ENCODE peak calls at places on chromosomes 7 and 10, in six cellular contexts. L is HCT116, W is PC-3, S is astrocyte, Q is IMR-90, U is H1. X is an unnamed sample.

GRCh38 chr7:150378115-150378852 is 846 bp upstream of the ZNF775 start:
- DNase-seq in W (peak), L (peak), S (peak), Q (peak), U (peak), X (peak)

GRCh38 chr10:72200883-72201282 is 14.9 kb upstream of the ANAPC16 start:
- DNase-seq in W (no peak), S (no peak), U (no peak), Q (no peak), L (no peak), X (no peak)

GRCh38 chr10:51342381-51342780 is 268.1 kb downstream of the PRKG1 start:
- DNase-seq in W (peak), Q (peak), S (no peak), U (no peak), L (no peak), X (no peak)

GRCh38 chr7:99876933-99877332 is at the start of gene OR2AE1:
- DNase-seq in W (no peak), S (no peak), L (no peak), U (no peak), Q (no peak), X (no peak)

GRCh38 chr7:93646538-93646937 is 72.0 kb upstream of the CALCR start:
- DNase-seq in S (no peak), L (no peak), U (no peak), W (no peak), Q (no peak), X (no peak)

GRCh38 chr10:60747817-60748469 is 30.3 kb upstream of the CDK1 start:
- DNase-seq in U (no peak), W (no peak), L (no peak), Q (no peak), S (no peak), X (no peak)

GRCh38 chr10:125521721-125522680 is 161.0 kb downstream of the TEX36 start:
- DNase-seq in L (peak), S (no peak), W (peak), Q (no peak), U (peak), X (peak)

GRCh38 chr10:130471486-130471885 is 335.3 kb downstream of the GLRX3 start:
- DNase-seq in L (no peak), S (no peak), W (no peak), U (no peak), Q (no peak), X (no peak)

GRCh38 chr7:7851381-7851780 is 117.2 kb upstream of the GLCCI1 start:
- DNase-seq in S (peak), Q (no peak), L (no peak), W (no peak), U (no peak), X (no peak)

GRCh38 chr10:48605786-48606529 is 1.1 kb upstream of the ARHGAP22 start:
- DNase-seq in S (peak), U (peak), Q (peak), W (peak), L (no peak), X (peak)

GRCh38 chr7:26950854-26951253 is 86.5 kb upstream of the SKAP2 start:
- DNase-seq in Q (no peak), W (no peak), U (no peak), S (no peak), L (no peak), X (no peak)

GRCh38 chr7:30896783-30897617 is 14.7 kb upstream of the AQP1 start:
- DNase-seq in L (no peak), U (no peak), S (no peak), Q (no peak), W (no peak), X (no peak)

GRCh38 chr7:27205325-27206280 is 5.7 kb upstream of the HOXA13 start:
- DNase-seq in L (no peak), Q (no peak), S (no peak), W (peak), U (peak), X (peak)

GRCh38 chr7:35430547-35431153 is 176.8 kb upstream of the TBX20 start:
- DNase-seq in Q (no peak), S (no peak), L (peak), W (peak), U (peak), X (peak)

GRCh38 chr10:13272164-13272571 is 27.7 kb downstream of the PHYH start:
- DNase-seq in U (peak), W (no peak), L (no peak), S (peak), Q (peak), X (peak)

GRCh38 chr7:26616235-26616634 is 248.2 kb downstream of the SKAP2 start:
- DNase-seq in U (no peak), S (no peak), W (peak), Q (no peak), L (peak), X (no peak)

GRCh38 chr10:24957624-24958435 is 5.4 kb upstream of the PRTFDC1 start:
- DNase-seq in Q (peak), S (peak), U (no peak), W (peak), L (peak), X (peak)

GRCh38 chr10:70722820-70723424 is 50.6 kb downstream of the ADAMTS14 start:
- DNase-seq in L (peak), U (no peak), Q (peak), W (peak), S (peak), X (peak)

GRCh38 chr7:152931583-152931982 is 172.0 kb downstream of the ACTR3B start:
- DNase-seq in W (no peak), L (no peak), Q (no peak), U (no peak), S (no peak), X (no peak)

GRCh38 chr10:22246680-22247391 is 29.0 kb upstream of the EBLN1 start:
- DNase-seq in S (peak), W (peak), L (peak), Q (peak), U (no peak), X (peak)

GRCh38 chr7:29877196-29877595 is 70.9 kb downstream of the WIPF3 start:
- DNase-seq in L (no peak), Q (no peak), W (no peak), S (no peak), U (no peak), X (peak)

GRCh38 chr7:134618756-134619530 is 27.7 kb upstream of the BPGM start:
- DNase-seq in W (peak), Q (peak), U (no peak), S (peak), L (no peak), X (peak)

GRCh38 chr7:46208635-46209525 is 287.8 kb upstream of the IGFBP3 start:
- DNase-seq in U (peak), L (no peak), W (no peak), S (no peak), Q (no peak), X (peak)

GRCh38 chr10:87658858-87659555 is 671 bp upstream of the PAPSS2 start:
- DNase-seq in S (no peak), W (no peak), L (no peak), Q (peak), U (peak), X (no peak)

GRCh38 chr7:48154792-48155413 is 16.4 kb upstream of the ABCA13 start:
- DNase-seq in L (peak), U (no peak), S (no peak), W (peak), Q (peak), X (peak)

GRCh38 chr10:74924251-74924954 is 98.0 kb downstream of the KAT6B start:
- DNase-seq in U (no peak), S (peak), Q (peak), W (peak), L (peak), X (peak)

GRCh38 chr7:140062118-140062527 is 628 bp downstream of the PARP12 start:
- DNase-seq in L (no peak), U (peak), Q (no peak), W (peak), S (no peak), X (peak)

GRCh38 chr7:79495544-79496272 is 42.2 kb upstream of the MAGI2 start:
- DNase-seq in U (no peak), S (peak), Q (peak), L (no peak), W (peak), X (peak)

GRCh38 chr10:77497748-77498147 is 139.9 kb downstream of the KCNMA1 start:
- DNase-seq in L (no peak), S (no peak), W (no peak), Q (no peak), U (no peak), X (no peak)

GRCh38 chr10:77500754-77501151 is 136.9 kb downstream of the KCNMA1 start:
- DNase-seq in L (no peak), W (no peak), Q (peak), S (peak), U (no peak), X (peak)

GRCh38 chr10:77498210-77498609 is 139.4 kb downstream of the KCNMA1 start:
- DNase-seq in W (no peak), U (no peak), Q (no peak), S (no peak), L (no peak), X (no peak)

GRCh38 chr10:77496941-77497420 is 140.6 kb downstream of the KCNMA1 start:
- DNase-seq in S (peak), L (no peak), Q (peak), U (no peak), W (no peak), X (no peak)

DNA sequence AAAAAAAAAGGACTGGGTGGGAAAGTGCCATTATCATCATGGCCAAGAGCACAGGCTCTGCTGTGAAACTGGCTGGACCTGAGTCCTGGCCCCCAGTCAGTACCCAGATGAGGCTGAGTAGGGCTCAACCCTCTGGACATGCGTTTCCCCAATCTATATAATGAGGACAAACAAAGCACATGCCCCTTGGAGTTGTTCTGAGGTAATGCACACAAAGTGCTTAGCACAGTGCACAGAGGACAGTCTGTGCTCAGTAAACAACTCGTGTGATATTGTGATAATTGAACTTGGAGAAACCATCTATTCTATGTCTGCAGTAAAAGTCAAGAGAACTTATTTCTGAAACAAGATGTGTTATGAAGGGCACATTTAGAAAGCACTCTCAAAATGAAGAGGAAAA is 138.8 kb downstream of the KCNMA1 start:
- DNase-seq in S (no peak), U (no peak), W (no peak), L (no peak), Q (no peak), X (no peak)
- H2AFZ ChIP-seq in S (no peak), U (no peak), W (no peak), L (no peak), Q (no peak), X (no peak)

DNA sequence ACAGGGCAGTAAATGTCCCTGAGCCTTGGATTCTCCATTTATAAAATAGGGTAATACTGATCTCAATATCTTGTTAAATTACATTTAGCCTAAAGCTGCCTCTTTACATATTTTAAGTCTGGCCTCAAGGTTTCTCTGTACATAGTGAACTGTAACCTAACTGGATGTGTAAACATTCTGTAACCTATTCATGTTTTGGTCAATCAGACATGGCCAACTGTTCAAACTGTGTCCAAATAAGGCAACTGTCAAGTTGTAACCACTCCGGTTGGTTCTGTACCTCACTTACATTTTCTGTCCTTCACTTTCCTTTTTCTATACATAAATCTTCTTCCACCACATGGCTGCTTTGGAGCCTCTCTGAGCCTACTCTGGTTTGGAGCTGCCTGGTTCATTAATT is 107.1 kb upstream of the ITGB1 start:
- DNase-seq in Q (no peak), W (peak), S (no peak), L (no peak), U (no peak), X (no peak)
- H3K9ac ChIP-seq in Q (no peak), W (no peak), S (no peak), L (no peak), U (no peak), X (no peak)

GRCh38 chr7:24113506-24113905 is 170.5 kb upstream of the NPY start:
- DNase-seq in Q (no peak), S (no peak), L (no peak), W (no peak), U (no peak), X (no peak)
- H2AFZ ChIP-seq in Q (no peak), S (no peak), L (no peak), W (no peak), U (peak), X (no peak)

GRCh38 chr10:31698169-31698890 is 230.3 kb downstream of the ARHGAP12 start:
- DNase-seq in Q (peak), L (no peak), W (peak), S (peak), U (no peak), X (peak)

GRCh38 chr10:31701546-31701945 is 227.1 kb downstream of the ARHGAP12 start:
- DNase-seq in U (no peak), S (no peak), W (no peak), L (no peak), Q (no peak), X (no peak)

GRCh38 chr10:31702005-31702404 is 226.6 kb downstream of the ARHGAP12 start:
- DNase-seq in Q (no peak), U (no peak), W (no peak), L (no peak), S (no peak), X (no peak)

GRCh38 chr10:31697271-31698168 is 231.1 kb downstream of the ARHGAP12 start:
- DNase-seq in U (no peak), S (peak), W (peak), L (no peak), Q (peak), X (peak)

DNA sequence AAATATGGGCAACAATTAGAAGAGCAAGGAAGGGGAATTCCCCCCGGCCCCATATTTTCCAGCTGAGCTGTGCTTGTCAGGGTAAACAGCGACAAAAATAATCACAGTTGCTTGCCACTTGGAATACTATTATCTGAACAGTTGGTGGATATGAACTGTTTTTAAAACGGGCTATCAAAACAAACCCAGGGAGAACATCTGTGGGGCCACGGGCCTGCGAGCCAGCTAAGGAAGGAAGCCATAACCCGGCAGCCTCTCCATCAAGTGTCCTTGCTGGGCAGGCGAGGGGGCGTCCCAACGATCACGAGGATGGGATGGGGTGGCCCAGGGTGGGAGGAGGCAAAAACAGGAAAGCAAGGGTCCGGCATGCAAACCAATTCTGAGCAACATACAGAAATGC is 228.4 kb downstream of the ARHGAP12 start:
- DNase-seq in Q (peak), U (no peak), L (no peak), W (no peak), S (no peak), X (no peak)
- H3K9ac ChIP-seq in Q (no peak), U (no peak), L (no peak), W (no peak), S (no peak), X (no peak)

GRCh38 chr7:110061387-110061786 is 1029.5 kb upstream of the LRRN3 start:
- DNase-seq in L (no peak), W (no peak), Q (no peak), S (no peak), U (no peak), X (no peak)

GRCh38 chr7:110065112-110065511 is 1025.8 kb upstream of the LRRN3 start:
- DNase-seq in U (no peak), Q (no peak), S (no peak), W (no peak), L (no peak), X (no peak)
- H2AFZ ChIP-seq in U (no peak), Q (no peak), S (no peak), W (no peak), L (no peak), X (no peak)

DNA sequence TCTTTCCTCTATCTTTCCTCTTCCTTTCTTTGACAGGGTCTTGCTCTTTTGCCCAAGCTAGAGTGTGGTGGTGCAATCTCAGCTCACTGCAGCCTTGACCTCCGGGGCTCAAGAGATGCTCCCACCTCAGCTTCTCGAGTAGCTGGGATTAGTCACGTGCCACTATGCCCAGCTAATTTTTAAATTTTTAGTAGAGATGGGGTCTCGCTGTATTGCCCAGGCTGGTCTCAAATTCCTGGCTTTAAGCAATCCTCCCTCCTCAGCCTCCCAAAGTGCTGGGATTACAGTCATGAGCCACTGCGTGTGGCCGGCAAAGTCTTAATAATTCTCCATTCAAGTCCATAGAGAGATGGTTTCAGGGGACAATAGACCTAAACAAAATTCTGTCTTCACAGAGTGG is 40.2 kb downstream of the COL26A1 start:
- DNase-seq in S (no peak), Q (no peak), U (no peak), W (no peak), L (no peak), X (no peak)
- H3K9ac ChIP-seq in S (no peak), Q (no peak), U (no peak), W (no peak), L (no peak), X (no peak)

DNA sequence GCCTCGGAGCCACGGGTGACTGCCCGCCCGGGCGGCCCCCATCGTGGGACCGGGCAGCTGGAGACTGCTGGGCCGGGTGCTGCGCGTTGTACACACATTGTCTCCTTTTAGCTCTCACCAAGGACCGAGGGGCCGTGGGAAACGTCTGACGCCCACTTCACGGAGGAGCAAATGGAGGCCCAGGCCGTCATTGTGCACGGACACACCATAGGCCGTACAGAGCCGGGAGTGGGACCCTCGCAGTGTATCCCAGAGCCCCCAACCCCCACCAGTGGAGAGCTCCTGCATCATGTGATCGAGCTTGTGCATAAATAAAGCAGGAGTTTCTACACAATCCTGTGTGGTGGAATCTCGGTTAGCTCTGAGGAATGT is 726 bp downstream of the DENND10 start:
- DNase-seq in U (peak), S (peak), Q (no peak), L (no peak), W (no peak), X (no peak)
- H2AFZ ChIP-seq in U (no peak), S (peak), Q (peak), L (no peak), W (peak), X (peak)

DNA sequence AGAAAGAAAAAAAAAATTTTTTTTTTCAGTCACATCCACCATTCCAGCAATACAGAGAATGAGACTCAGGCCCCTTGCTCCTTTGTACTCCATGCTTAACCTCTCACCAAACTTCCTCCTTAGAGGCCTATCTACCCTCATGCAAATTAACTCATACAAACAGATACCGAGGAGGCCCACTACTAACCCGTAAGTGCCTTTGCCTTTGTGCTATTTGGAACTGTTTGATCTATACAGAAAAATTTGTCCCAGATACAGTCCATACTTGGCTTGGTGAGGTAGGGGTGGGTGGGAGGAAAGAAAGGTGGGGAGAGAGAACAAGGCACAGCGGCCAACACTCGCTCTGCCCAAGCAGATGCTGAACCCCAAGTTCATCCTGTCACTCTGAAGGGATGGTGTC is 87.8 kb upstream of the DUSP5 start:
- DNase-seq in U (no peak), W (no peak), S (no peak), L (no peak), Q (no peak), X (peak)
- H3K9ac ChIP-seq in U (no peak), W (peak), S (peak), L (peak), Q (peak), X (peak)

X was measured in GM23248.